ENCODE peak calls at places on chromosomes 5 and 9, in four cellular contexts. F, X, N and V are unnamed samples.
A peak's percentile ranks its signal among the peaks of the same experiment; 100 is the strongest.

GRCh38 chr9:137064027-137064879 is 6.1 kb downstream of the SAPCD2 start:
- DNase-seq in F (no peak), X (peak; percentile 74), N (no peak), V (peak; percentile 53)

GRCh38 chr9:21813575-21814473 is 11.4 kb downstream of the MTAP start:
- DNase-seq in N (peak; percentile 69), F (no peak), X (no peak), V (peak; percentile 74)

GRCh38 chr9:69186841-69187611 is 12.9 kb downstream of the TJP2 start:
- DNase-seq in X (no peak), F (no peak), N (no peak), V (no peak)

GRCh38 chr5:155906046-155906445 is 420.9 kb upstream of the SGCD start:
- DNase-seq in N (no peak), F (no peak), X (no peak), V (no peak)

GRCh38 chr9:124140941-124141568 is 116.7 kb upstream of the NEK6 start:
- DNase-seq in X (no peak), F (no peak), N (no peak), V (no peak)

GRCh38 chr9:130663258-130664171 is 879 bp upstream of the PRDM12 start:
- DNase-seq in N (no peak), X (no peak), F (no peak), V (no peak)

GRCh38 chr5:119411291-119411934 is 40.9 kb upstream of the HSD17B4 start:
- DNase-seq in F (no peak), N (no peak), X (no peak), V (no peak)

GRCh38 chr5:75363726-75364495 is 26.9 kb downstream of the HMGCR start:
- DNase-seq in F (no peak), N (no peak), X (peak; percentile 64), V (no peak)

GRCh38 chr5:159814810-159815585 is 101.3 kb upstream of the ADRA1B start:
- DNase-seq in X (no peak), N (no peak), F (no peak), V (no peak)

GRCh38 chr9:120869726-120870125 is 7.3 kb downstream of the PHF19 start:
- DNase-seq in X (peak; percentile 68), N (no peak), F (no peak), V (no peak)

GRCh38 chr9:133876836-133877235 is 115.3 kb downstream of the VAV2 start:
- DNase-seq in X (no peak), F (no peak), N (no peak), V (no peak)

GRCh38 chr5:13215370-13215769 is 729.1 kb downstream of the DNAH5 start:
- DNase-seq in N (no peak), X (no peak), F (no peak), V (no peak)

GRCh38 chr5:15420201-15420600 is 79.8 kb upstream of the FBXL7 start:
- DNase-seq in N (no peak), X (no peak), F (no peak), V (no peak)

GRCh38 chr5:134209477-134210240 is 16.2 kb downstream of the PPP2CA start:
- DNase-seq in X (no peak), F (no peak), N (no peak), V (no peak)

GRCh38 chr9:128244443-128245226 is 31.2 kb downstream of the GOLGA2 start:
- DNase-seq in F (no peak), X (peak; percentile 83), N (no peak), V (no peak)

GRCh38 chr5:150223474-150223873 is 33.6 kb downstream of the SLC6A7 start:
- DNase-seq in F (no peak), X (no peak), N (no peak), V (no peak)

GRCh38 chr5:83036991-83037390 is 40.2 kb downstream of the TMEM167A start:
- DNase-seq in N (no peak), F (no peak), X (no peak), V (no peak)

GRCh38 chr9:137374131-137374845 is 48.7 kb downstream of the EXD3 start:
- DNase-seq in F (no peak), X (peak; percentile 26), N (no peak), V (no peak)

GRCh38 chr5:14143509-14143842 is 334 bp downstream of the TRIO start:
- DNase-seq in F (no peak), X (no peak), N (no peak), V (no peak)

GRCh38 chr9:68802525-68803015 is 97.5 kb downstream of the PIP5K1B start:
- DNase-seq in F (no peak), X (no peak), N (no peak), V (no peak)